ENCODE peak calls at places on chromosomes 13 and 19, in ten cellular contexts. M is lower leg skin; O is pancreas; U is AG09309; C is lower lobe of right lung; L is NCI-H2107; W is GM03348; Z is CD4-positive, alpha-beta T cell; P is nucleus accumbens; Y is stimulated activated CD4-positive, alpha-beta T cell treated with anti-CD3 and anti-CD28 coated beads, Interleukin-2, amount 100 ng/mL, for 24 hours. T is an unnamed sample.
A peak's percentile ranks its signal among the peaks of the same experiment; 100 is the strongest.

GRCh38 chr13:44331912-44332840 is 41.4 kb upstream of the SERP2 start:
- DNase-seq in U (no peak), Y (no peak), O (no peak), P (peak; percentile 47), M (no peak), C (no peak), W (peak; percentile 60), L (no peak), Z (no peak), T (peak; percentile 84)

GRCh38 chr19:3698386-3698950 is 1.8 kb downstream of the PIP5K1C start:
- DNase-seq in M (peak; percentile 82), L (no peak), O (no peak), Y (no peak), Z (no peak), C (no peak), U (no peak), W (no peak), P (no peak), T (no peak)

GRCh38 chr19:56269348-56269747 is 3.2 kb upstream of the EDDM13 start:
- DNase-seq in M (no peak), Y (no peak), P (no peak), W (no peak), O (no peak), Z (no peak), L (no peak), C (no peak), U (no peak), T (no peak)

GRCh38 chr19:50427997-50428425 is 4.7 kb upstream of the MYBPC2 start:
- DNase-seq in L (no peak), M (peak; percentile 97), C (peak; percentile 96), P (peak; percentile 67), W (peak; percentile 85), Z (peak; percentile 32), O (peak; percentile 79), Y (peak; percentile 55), U (no peak), T (peak; percentile 98)

GRCh38 chr19:788821-789472 is 8.3 kb upstream of the PTBP1 start:
- DNase-seq in C (no peak), W (no peak), P (no peak), Y (no peak), L (no peak), M (peak; percentile 92), U (no peak), O (no peak), Z (no peak), T (no peak)

GRCh38 chr19:14659886-14660489 is 14.7 kb downstream of the ADGRE3 start:
- DNase-seq in C (no peak), Z (no peak), O (no peak), M (no peak), Y (no peak), W (no peak), U (no peak), L (no peak), P (no peak), T (no peak)

GRCh38 chr13:111216166-111216960 is 101.3 kb downstream of the ARHGEF7 start:
- DNase-seq in M (no peak), Z (peak; percentile 36), W (peak; percentile 20), C (no peak), U (no peak), O (no peak), L (no peak), P (no peak), Y (peak; percentile 34), T (no peak)

GRCh38 chr13:95858286-95859075 is 181.5 kb downstream of the DNAJC3 start:
- DNase-seq in W (no peak), Y (no peak), O (no peak), C (no peak), Z (no peak), M (no peak), U (no peak), P (no peak), L (no peak), T (no peak)

GRCh38 chr19:33720691-33721682 is 75.7 kb upstream of the KCTD15 start:
- DNase-seq in L (no peak), P (no peak), O (no peak), W (no peak), M (no peak), Z (no peak), U (no peak), Y (no peak), C (no peak), T (peak; percentile 59)

GRCh38 chr19:35107541-35107939 is 8.1 kb upstream of the FXYD3 start:
- DNase-seq in P (peak; percentile 95), M (no peak), O (peak; percentile 5), L (no peak), W (peak; percentile 60), U (no peak), Y (peak; percentile 14), Z (no peak), C (no peak), T (no peak)

GRCh38 chr13:33578786-33579185 is 239.2 kb upstream of the RFC3 start:
- DNase-seq in L (no peak), P (no peak), Y (no peak), W (no peak), Z (no peak), O (no peak), C (no peak), U (no peak), M (no peak), T (no peak)

GRCh38 chr13:33764716-33765115 is 53.2 kb upstream of the RFC3 start:
- DNase-seq in M (no peak), P (no peak), L (no peak), U (no peak), W (no peak), C (no peak), O (no peak), Y (no peak), Z (no peak), T (no peak)

GRCh38 chr13:93755341-93755740 is 528.7 kb downstream of the GPC6 start:
- DNase-seq in Y (no peak), W (no peak), O (no peak), M (no peak), U (no peak), P (no peak), C (no peak), L (no peak), Z (no peak), T (no peak)

GRCh38 chr13:24313449-24313848 is 4.1 kb downstream of the C1QTNF9 start:
- DNase-seq in C (no peak), M (no peak), Z (no peak), Y (no peak), P (no peak), L (no peak), U (no peak), W (peak; percentile 27), O (no peak), T (no peak)

GRCh38 chr19:3987619-3988371 is 2.5 kb upstream of the EEF2 start:
- DNase-seq in O (peak; percentile 91), P (peak; percentile 69), Y (peak; percentile 90), L (peak; percentile 79), Z (peak; percentile 85), W (peak; percentile 90), M (peak; percentile 94), U (no peak), C (peak; percentile 94), T (peak; percentile 96)

GRCh38 chr19:39924389-39924788 is 10.0 kb downstream of the FCGBP start:
- DNase-seq in U (no peak), P (no peak), Y (no peak), O (no peak), M (peak; percentile 69), L (no peak), Z (no peak), W (no peak), C (no peak), T (no peak)

GRCh38 chr19:15280915-15281683 is 48.9 kb upstream of the EPHX3 start:
- DNase-seq in O (peak; percentile 76), P (peak; percentile 79), M (peak; percentile 96), W (peak; percentile 87), C (peak; percentile 80), U (peak; percentile 54), L (peak; percentile 30), Y (no peak), Z (no peak), T (peak; percentile 94)

GRCh38 chr13:101751488-101751887 is 299.0 kb downstream of the ITGBL1 start:
- DNase-seq in O (no peak), M (no peak), L (peak; percentile 63), Z (no peak), Y (no peak), P (no peak), W (no peak), C (no peak), U (peak; percentile 2), T (no peak)

GRCh38 chr13:79749985-79750551 is 269.1 kb downstream of the NDFIP2 start:
- DNase-seq in L (no peak), U (peak; percentile 97), O (no peak), W (peak; percentile 86), M (peak; percentile 85), Z (no peak), P (no peak), Y (no peak), C (peak; percentile 63), T (no peak)

GRCh38 chr19:45008554-45008953 is 7.3 kb downstream of the RELB start:
- DNase-seq in Y (no peak), M (no peak), W (no peak), P (no peak), C (no peak), O (no peak), L (no peak), Z (no peak), U (no peak), T (no peak)

GRCh38 chr19:35254341-35255297 is 5.8 kb downstream of the LSR start:
- DNase-seq in C (no peak), P (no peak), U (no peak), Y (no peak), Z (no peak), W (no peak), L (no peak), M (peak; percentile 81), O (no peak), T (peak; percentile 55)

GRCh38 chr13:109654341-109655205 is 131.8 kb downstream of the IRS2 start:
- DNase-seq in C (no peak), Z (no peak), U (no peak), M (no peak), L (no peak), P (no peak), Y (no peak), O (no peak), W (no peak), T (no peak)

T was measured in posterior vena cava.